ENCODE peak calls at places on chromosomes 12 and 14, in seven cellular contexts. X, O, F, D, W, K and Y are unnamed samples.

GRCh38 chr12:125145196-125145595 is 80.0 kb downstream of the AACS start:
- DNase-seq in F (no peak), D (no peak), K (no peak), X (no peak), O (no peak), W (no peak), Y (no peak)

GRCh38 chr14:69525896-69526295 is 41.4 kb downstream of the PLEKHD1 start:
- DNase-seq in O (no peak), F (no peak), K (no peak), D (no peak), W (no peak), X (no peak), Y (no peak)

GRCh38 chr12:90801776-90802175 is 153.2 kb downstream of the CCER1 start:
- DNase-seq in O (peak), D (no peak), K (no peak), W (no peak), F (no peak), X (no peak), Y (peak)

GRCh38 chr12:124321040-124321481 is 26.2 kb downstream of the RFLNA start:
- DNase-seq in K (peak), D (peak), F (peak), O (peak), X (no peak), W (peak), Y (peak)

GRCh38 chr14:75067212-75067611 is 2.2 kb upstream of the ZC2HC1C start:
- DNase-seq in D (no peak), F (no peak), X (no peak), K (no peak), W (no peak), O (no peak), Y (no peak)

GRCh38 chr12:5305861-5306545 is 125.9 kb upstream of the NTF3 start:
- DNase-seq in W (no peak), D (no peak), K (no peak), F (no peak), X (no peak), O (no peak), Y (no peak)

GRCh38 chr12:28958553-28959195 is 190.4 kb upstream of the FAR2 start:
- DNase-seq in X (no peak), K (no peak), W (no peak), D (no peak), F (no peak), O (peak), Y (no peak)

GRCh38 chr14:78752789-78753188 is 582.6 kb downstream of the NRXN3 start:
- DNase-seq in X (no peak), K (no peak), F (no peak), O (peak), D (no peak), W (no peak), Y (no peak)

GRCh38 chr14:63245893-63246292 is 41.6 kb downstream of the RHOJ start:
- DNase-seq in O (no peak), K (no peak), X (no peak), W (no peak), D (no peak), F (no peak), Y (no peak)